ENCODE peak calls at places on chromosomes 16 and 17, in nine cellular contexts. S is tibial nerve, C is heart left ventricle, X is testis, E is right lobe of liver, M is ovary, Y is esophagus squamous epithelium, O is IMR-90, F is esophagus muscularis mucosa. N is an unnamed sample. For H3K27me3, the result is how much of the 10 kb centered on the place peaks cover.

GRCh38 chr16:80231888-80232287 is 308.9 kb upstream of the DYNLRB2 start:
- DNase-seq in S (no peak), C (no peak), X (no peak), E (no peak), M (no peak), Y (no peak), O (peak), F (no peak), N (no peak)

GRCh38 chr17:65918921-65919546 is 272.9 kb downstream of the CEP112 start:
- DNase-seq in S (no peak), C (no peak), X (no peak), E (no peak), M (no peak), Y (no peak), O (no peak), F (no peak), N (no peak)

GRCh38 chr16:6335072-6335471 is 997.6 kb upstream of the RBFOX1 start:
- DNase-seq in S (no peak), C (no peak), X (peak), E (no peak), M (no peak), Y (no peak), O (no peak), F (no peak), N (no peak)

GRCh38 chr17:40065041-40065770 is 2.4 kb downstream of the THRA start:
- DNase-seq in S (no peak), C (no peak), X (no peak), E (no peak), M (peak), Y (no peak), O (peak), F (no peak), N (no peak)

GRCh38 chr17:57088298-57088697 is 3.3 kb downstream of the AKAP1 start:
- DNase-seq in S (no peak), C (no peak), X (no peak), E (no peak), M (no peak), Y (no peak), O (no peak), F (no peak), N (no peak)

GRCh38 chr17:59618894-59619312 is 792 bp upstream of the CLTC start:
- DNase-seq in S (peak), C (no peak), X (peak), E (no peak), M (no peak), Y (no peak), O (peak), F (no peak), N (peak)

GRCh38 chr17:35368086-35368824 is 5.2 kb downstream of the SLFN11 start:
- DNase-seq in S (peak), C (no peak), X (no peak), E (no peak), M (no peak), Y (no peak), O (peak), F (no peak), N (no peak)

GRCh38 chr17:10614536-10615155 is 42.5 kb downstream of the MYH3 start:
- DNase-seq in S (peak), C (peak), X (peak), E (no peak), M (peak), Y (no peak), O (peak), F (no peak), N (peak)

GRCh38 chr17:4903051-4903818 is at the start of gene CHRNE:
- DNase-seq in S (peak), C (peak), X (peak), E (peak), M (peak), Y (no peak), O (peak), F (peak), N (peak)

GRCh38 chr16:11315499-11315898 is 29.8 kb upstream of the RMI2 start:
- DNase-seq in S (no peak), C (no peak), X (peak), E (no peak), M (no peak), Y (no peak), O (peak), F (no peak), N (no peak)

GRCh38 chr16:87437911-87438610 is 45.9 kb downstream of the MAP1LC3B start:
- DNase-seq in S (no peak), C (no peak), X (no peak), E (no peak), M (no peak), Y (no peak), O (peak), F (no peak), N (no peak)

GRCh38 chr17:31318298-31319190 is 2.9 kb downstream of the EVI2A start:
- DNase-seq in S (peak), C (peak), X (peak), E (no peak), M (peak), Y (no peak), O (peak), F (no peak), N (no peak)

GRCh38 chr17:83096401-83097220 is 17.2 kb downstream of the METRNL start:
- DNase-seq in S (no peak), C (no peak), X (no peak), E (no peak), M (no peak), Y (no peak), O (no peak), F (no peak), N (peak)

GRCh38 chr16:90001761-90002503 is 17.3 kb downstream of the DBNDD1 start:
- DNase-seq in S (no peak), C (no peak), X (no peak), E (no peak), M (no peak), Y (no peak), O (no peak), F (no peak), N (no peak)

GRCh38 chr17:72357764-72358365 is 237.0 kb downstream of the SOX9 start:
- DNase-seq in S (no peak), C (no peak), X (no peak), E (no peak), M (no peak), Y (no peak), O (peak), F (no peak), N (no peak)

GRCh38 chr16:81548901-81549546 is 104.4 kb downstream of the CMIP start:
- DNase-seq in S (no peak), C (no peak), X (no peak), E (peak), M (no peak), Y (no peak), O (no peak), F (no peak), N (no peak)

GRCh38 chr16:17277981-17278381 is 192.8 kb downstream of the XYLT1 start:
- DNase-seq in S (no peak), C (peak), X (peak), E (no peak), M (peak), Y (no peak), O (peak), F (no peak), N (peak)

GRCh38 chr17:63494300-63494928 is 17.6 kb downstream of the ACE start:
- DNase-seq in S (no peak), C (no peak), X (no peak), E (no peak), M (no peak), Y (no peak), O (peak), F (no peak), N (no peak)

GRCh38 chr17:6574689-6575595 is 18.6 kb upstream of the PITPNM3 start:
- DNase-seq in S (no peak), C (peak), X (peak), E (peak), M (peak), Y (no peak), O (peak), F (no peak), N (no peak)

GRCh38 chr17:2982854-2983636 is 80.4 kb downstream of the OR1D5 start:
- DNase-seq in S (no peak), C (peak), X (peak), E (no peak), M (peak), Y (no peak), O (peak), F (no peak), N (no peak)

GRCh38 chr17:64277831-64278562 is 14.9 kb upstream of the TEX2 start:
- DNase-seq in S (no peak), C (no peak), X (peak), E (no peak), M (no peak), Y (no peak), O (peak), F (no peak), N (no peak)

GRCh38 chr17:62750502-62751349 is 57.4 kb downstream of the MARCHF10 start:
- DNase-seq in S (no peak), C (no peak), X (no peak), E (no peak), M (no peak), Y (no peak), O (peak), F (no peak), N (no peak)

GRCh38 chr17:64019486-64020067 is 856 bp downstream of the ICAM2 start:
- DNase-seq in S (no peak), C (no peak), X (peak), E (no peak), M (no peak), Y (no peak), O (no peak), F (no peak), N (no peak)

GRCh38 chr16:88320947-88321634 is 61.7 kb upstream of the ZNF469 start:
- DNase-seq in S (no peak), C (no peak), X (peak), E (no peak), M (no peak), Y (no peak), O (no peak), F (no peak), N (no peak)

GRCh38 chr17:81406117-81406953 is 11.1 kb downstream of the BAHCC1 start:
- DNase-seq in S (no peak), C (no peak), X (no peak), E (no peak), M (no peak), Y (no peak), O (no peak), F (no peak), N (no peak)

GRCh38 chr16:8818499-8819270 is 21.0 kb downstream of the PMM2 start:
- DNase-seq in S (no peak), C (no peak), X (no peak), E (no peak), M (no peak), Y (no peak), O (no peak), F (no peak), N (no peak)

GRCh38 chr17:10779607-10780006 is 24.3 kb downstream of the TMEM238L start:
- DNase-seq in S (no peak), C (no peak), X (no peak), E (no peak), M (no peak), Y (no peak), O (no peak), F (no peak), N (peak)

GRCh38 chr17:78236362-78237127 is 5.1 kb downstream of the TMEM235 start:
- DNase-seq in S (no peak), C (no peak), X (no peak), E (no peak), M (no peak), Y (no peak), O (no peak), F (no peak), N (no peak)

GRCh38 chr17:38559025-38559879 is 46.5 kb downstream of the SRCIN1 start:
- DNase-seq in S (peak), C (peak), X (peak), E (peak), M (peak), Y (peak), O (peak), F (no peak), N (peak)

GRCh38 chr16:11390573-11391495 is 45.6 kb downstream of the RMI2 start:
- DNase-seq in S (no peak), C (no peak), X (no peak), E (no peak), M (no peak), Y (no peak), O (no peak), F (no peak), N (no peak)

GRCh38 chr17:42381898-42382297 is 6.3 kb downstream of the STAT3 start:
- DNase-seq in S (no peak), C (no peak), X (no peak), E (no peak), M (no peak), Y (no peak), O (no peak), F (no peak), N (no peak)
- H3K27ac ChIP-seq in S (peak), C (no peak), X (no peak), E (peak), M (no peak), Y (peak), O (no peak), F (no peak), N (no peak)

DNA sequence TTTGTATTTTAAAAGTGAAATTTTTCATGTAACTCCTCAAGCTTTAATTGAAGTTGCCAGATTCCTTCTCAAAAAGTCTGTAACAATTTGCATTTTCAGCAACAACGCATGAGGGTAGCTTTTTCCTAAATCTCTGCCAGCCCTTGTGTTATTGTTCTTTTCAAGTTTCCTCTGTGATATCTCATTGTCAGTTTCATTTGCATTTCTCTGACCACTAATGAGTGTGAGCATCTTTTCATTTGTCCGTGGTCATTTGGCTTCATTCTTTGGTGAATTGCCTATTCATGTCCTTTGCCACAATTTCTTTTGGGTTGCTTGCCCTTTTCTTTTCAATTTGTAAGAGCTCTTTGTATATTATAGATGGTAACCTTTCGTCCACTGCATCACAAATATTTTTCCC is 68.0 kb upstream of the NKD1 start:
- DNase-seq in S (no peak), C (no peak), X (no peak), E (no peak), M (no peak), Y (no peak), O (no peak), F (no peak), N (no peak)
- H3K27me3 ChIP-seq in S (under half), C (under half), X (under half), E (under half), M (under half), Y (under half), O (under half), F (under half), N (under half)

GRCh38 chr16:83803811-83804210 is 4.0 kb upstream of the HSBP1 start:
- DNase-seq in S (no peak), C (no peak), X (no peak), E (no peak), M (no peak), Y (no peak), O (no peak), F (no peak), N (peak)
- TF ChIP-seq POLR2A in S (no peak), C (no peak), X (no peak), E (no peak), M (no peak), Y (no peak), O (no peak), F (no peak), N (no peak)

GRCh38 chr16:16124974-16125373 is 98.3 kb downstream of the ABCC6 start:
- DNase-seq in S (no peak), C (no peak), X (no peak), E (no peak), M (no peak), Y (no peak), O (no peak), F (no peak), N (no peak)
- H3K27ac ChIP-seq in S (no peak), C (no peak), X (no peak), E (no peak), M (no peak), Y (no peak), O (no peak), F (peak), N (no peak)

GRCh38 chr16:3007957-3008748 is 4.6 kb upstream of the CLDN9 start:
- DNase-seq in S (no peak), C (no peak), X (no peak), E (peak), M (no peak), Y (no peak), O (no peak), F (no peak), N (no peak)

GRCh38 chr16:3009568-3010390 is 2.9 kb upstream of the CLDN9 start:
- DNase-seq in S (no peak), C (no peak), X (no peak), E (no peak), M (no peak), Y (no peak), O (peak), F (no peak), N (peak)

GRCh38 chr16:3007059-3007956 is 5.4 kb upstream of the CLDN9 start:
- DNase-seq in S (no peak), C (no peak), X (no peak), E (peak), M (no peak), Y (no peak), O (no peak), F (no peak), N (no peak)

GRCh38 chr16:3010510-3010909 is 2.2 kb upstream of the CLDN9 start:
- DNase-seq in S (no peak), C (no peak), X (no peak), E (no peak), M (no peak), Y (no peak), O (no peak), F (no peak), N (no peak)

DNA sequence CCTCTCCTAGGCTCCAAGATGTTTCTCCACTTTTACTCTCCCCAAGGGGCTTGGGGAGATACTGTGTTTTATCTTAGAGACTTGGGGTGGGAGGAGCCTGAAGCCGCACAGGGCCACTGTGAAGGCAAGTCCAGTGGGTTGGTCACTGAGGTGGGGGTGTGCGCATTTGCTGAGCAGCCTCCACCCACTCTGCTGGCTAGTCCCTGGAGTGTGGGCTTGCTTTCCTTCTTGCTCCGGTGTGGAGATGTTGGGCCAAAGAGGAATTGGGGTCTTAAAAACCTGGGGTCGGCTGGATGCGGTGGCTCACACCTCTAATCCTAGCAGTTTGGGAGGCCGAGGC is 4.0 kb upstream of the CLDN9 start:
- DNase-seq in S (no peak), C (no peak), X (no peak), E (no peak), M (no peak), Y (no peak), O (no peak), F (no peak), N (no peak)
- H3K27me3 ChIP-seq in S (half or more), C (half or more), X (under half), E (under half), M (under half), Y (under half), O (under half), F (under half), N (under half)

GRCh38 chr16:15054357-15055140 is 1.3 kb downstream of the NTAN1 start:
- DNase-seq in S (no peak), C (no peak), X (no peak), E (no peak), M (no peak), Y (no peak), O (no peak), F (no peak), N (no peak)

GRCh38 chr16:15053904-15054303 is 2.0 kb downstream of the NTAN1 start:
- DNase-seq in S (no peak), C (no peak), X (no peak), E (no peak), M (no peak), Y (no peak), O (no peak), F (no peak), N (no peak)

GRCh38 chr16:15052747-15053476 is 3.0 kb downstream of the NTAN1 start:
- DNase-seq in S (no peak), C (no peak), X (no peak), E (no peak), M (no peak), Y (no peak), O (no peak), F (no peak), N (no peak)

GRCh38 chr16:15057755-15058417 is 2.0 kb upstream of the NTAN1 start:
- DNase-seq in S (no peak), C (no peak), X (no peak), E (no peak), M (no peak), Y (no peak), O (no peak), F (no peak), N (no peak)

DNA sequence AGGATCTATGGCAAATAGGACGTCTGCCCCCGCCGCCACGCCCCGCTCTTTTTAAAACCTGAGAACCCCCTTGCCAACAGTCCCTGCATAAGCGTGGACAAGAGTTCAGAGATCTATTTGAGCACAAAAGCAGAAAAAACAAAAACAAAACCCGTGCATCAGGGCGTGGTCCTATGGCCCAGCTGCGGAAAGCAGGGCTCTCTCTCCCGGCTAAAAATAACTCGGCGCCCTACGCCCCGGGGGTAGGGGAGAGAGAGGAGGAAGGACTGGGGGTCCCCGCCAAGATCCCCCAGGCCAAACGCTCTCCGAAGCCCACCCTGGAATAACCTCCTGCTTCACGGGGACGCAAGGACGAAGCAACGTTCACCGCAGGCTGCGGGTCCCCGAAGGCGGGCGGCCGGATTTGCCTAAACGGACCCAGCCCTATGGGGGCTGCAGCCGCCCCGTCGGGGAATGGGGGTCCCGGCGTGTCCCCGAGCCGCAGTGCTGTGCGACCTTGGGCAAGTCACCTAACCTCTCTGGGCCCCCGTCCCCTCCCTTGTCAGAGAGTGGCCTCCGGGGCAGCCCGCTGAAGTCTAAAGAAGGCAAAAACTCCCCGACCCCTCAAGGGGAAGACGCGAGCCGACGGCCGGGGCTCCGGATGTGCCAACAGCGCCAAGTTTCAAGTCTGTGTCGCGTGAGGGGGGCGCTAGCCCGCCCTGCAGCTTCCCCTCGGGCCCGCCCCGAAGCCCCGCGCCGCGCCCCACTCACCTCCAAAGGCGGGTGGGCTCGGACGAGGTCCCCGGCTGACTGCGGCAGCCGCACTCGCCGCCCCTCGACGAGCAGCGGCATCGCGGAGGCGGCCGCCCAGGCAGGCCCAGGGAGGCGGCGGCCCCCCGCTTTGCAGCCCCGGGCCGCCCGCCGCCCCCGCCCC is 477 bp downstream of the NTAN1 start:
- DNase-seq in S (no peak), C (peak), X (peak), E (no peak), M (no peak), Y (no peak), O (peak), F (no peak), N (no peak)
- TF ChIP-seq POLR2A in S (peak), C (no peak), X (no peak), E (peak), M (no peak), Y (no peak), O (peak), F (no peak), N (peak)

GRCh38 chr17:19284005-19284959 is 47.1 kb downstream of the EPN2 start:
- DNase-seq in S (no peak), C (no peak), X (no peak), E (no peak), M (no peak), Y (no peak), O (no peak), F (no peak), N (no peak)
- H3K27ac ChIP-seq in S (no peak), C (no peak), X (no peak), E (no peak), M (peak), Y (peak), O (no peak), F (peak), N (peak)

N was measured in prostate gland.